ENCODE peak calls at places on chromosomes 4 and X, in eight cellular contexts. B is sigmoid colon, S is uterus, C is fibroblast of lung, T is HL-60, I is GM12865, M is stomach, K is Peyer's patch. F is an unnamed sample.

GRCh38 chr4:38671594-38671943 is 7.6 kb downstream of the KLF3 start:
- DNase-seq in C (no peak), S (no peak), I (peak), K (no peak), B (no peak), M (no peak), T (no peak), F (no peak)

GRCh38 chrX:20653070-20653469 is 386.4 kb upstream of the RPS6KA3 start:
- DNase-seq in M (no peak), K (no peak), S (no peak), T (no peak), C (peak), I (no peak), B (no peak), F (no peak)

GRCh38 chr4:36242629-36243354 is 1.5 kb downstream of the ARAP2 start:
- DNase-seq in M (no peak), B (no peak), S (no peak), T (no peak), C (peak), I (no peak), K (no peak), F (peak)

GRCh38 chr4:99529218-99529617 is 18.4 kb downstream of the C4orf17 start:
- DNase-seq in T (peak), S (no peak), M (no peak), C (no peak), B (no peak), K (no peak), I (no peak), F (no peak)

GRCh38 chr4:6909970-6910339 is 329 bp downstream of the TBC1D14 start:
- DNase-seq in K (peak), S (no peak), M (no peak), C (no peak), B (no peak), T (peak), I (peak), F (peak)

GRCh38 chrX:5242091-5242790 is 986.4 kb downstream of the NLGN4X start:
- DNase-seq in T (no peak), I (no peak), S (no peak), B (no peak), K (no peak), C (no peak), M (no peak), F (no peak)

GRCh38 chr4:82909326-82909725 is 8.8 kb downstream of the THAP9 start:
- DNase-seq in S (no peak), M (no peak), T (no peak), B (no peak), K (no peak), C (no peak), I (no peak), F (no peak)

GRCh38 chrX:115018944-115019343 is 1.5 kb upstream of the IL13RA2 start:
- DNase-seq in B (no peak), K (no peak), M (no peak), C (peak), T (no peak), S (no peak), I (no peak), F (no peak)

GRCh38 chrX:101229155-101229554 is 9.6 kb downstream of the DRP2 start:
- DNase-seq in T (no peak), S (no peak), C (peak), B (no peak), I (no peak), K (no peak), M (no peak), F (no peak)

GRCh38 chr4:114081783-114082182 is 102.3 kb upstream of the ARSJ start:
- DNase-seq in B (no peak), I (no peak), T (no peak), K (no peak), S (no peak), C (no peak), M (no peak), F (no peak)

GRCh38 chr4:152953514-152953913 is 17.4 kb downstream of the FHDC1 start:
- DNase-seq in I (no peak), S (no peak), C (no peak), T (no peak), B (no peak), M (no peak), K (no peak), F (no peak)

GRCh38 chr4:152678841-152679240 is 956 bp downstream of the TMEM154 start:
- DNase-seq in T (no peak), S (no peak), I (no peak), K (no peak), M (no peak), B (no peak), C (no peak), F (no peak)

GRCh38 chr4:19224820-19225219 is 1026.9 kb upstream of the SLIT2 start:
- DNase-seq in S (no peak), I (no peak), C (peak), M (no peak), K (no peak), T (no peak), B (no peak), F (no peak)

GRCh38 chr4:5708171-5708828 is at the start of gene EVC2:
- DNase-seq in S (peak), I (no peak), B (peak), T (no peak), M (peak), K (peak), C (peak), F (peak)

GRCh38 chr4:110508827-110509446 is 33.0 kb downstream of the ENPEP start:
- DNase-seq in B (no peak), C (peak), K (no peak), M (no peak), T (no peak), I (peak), S (no peak), F (no peak)

GRCh38 chrX:48761674-48762471 is at the start of gene GLOD5:
- DNase-seq in I (peak), S (no peak), C (peak), T (peak), M (peak), K (peak), B (no peak), F (peak)

GRCh38 chr4:150960079-150960478 is 55.0 kb downstream of the LRBA start:
- DNase-seq in M (no peak), B (no peak), I (no peak), K (no peak), C (peak), T (no peak), S (no peak), F (no peak)
- TF ChIP-seq CTCF in M (no peak), B (no peak), I (no peak), K (peak), C (peak), T (peak), S (no peak), F (peak)

GRCh38 chr4:67201334-67201733 is 344.0 kb downstream of the CENPC start:
- DNase-seq in K (no peak), M (no peak), I (peak), B (no peak), S (no peak), T (no peak), C (no peak), F (no peak)

GRCh38 chr4:67204441-67204840 is 340.9 kb downstream of the CENPC start:
- DNase-seq in I (no peak), K (no peak), M (no peak), C (peak), B (no peak), T (no peak), S (no peak), F (no peak)

GRCh38 chr4:67198757-67199156 is 346.5 kb downstream of the CENPC start:
- DNase-seq in M (no peak), C (peak), B (no peak), K (no peak), S (no peak), T (no peak), I (peak), F (no peak)
- TF ChIP-seq CTCF in M (no peak), C (no peak), B (no peak), K (no peak), S (no peak), T (peak), I (peak), F (no peak)

GRCh38 chr4:75630174-75630931 is at the start of gene CDKL2:
- DNase-seq in T (peak), M (peak), C (peak), B (peak), K (peak), I (peak), S (peak), F (peak)

GRCh38 chr4:75630932-75631320 is 598 bp upstream of the CDKL2 start:
- DNase-seq in I (no peak), B (no peak), S (no peak), K (no peak), M (no peak), T (no peak), C (no peak), F (no peak)

GRCh38 chr4:75634281-75634680 is 4.0 kb upstream of the CDKL2 start:
- DNase-seq in C (peak), K (no peak), T (no peak), I (no peak), M (no peak), B (no peak), S (no peak), F (no peak)

GRCh38 chr4:75633846-75634245 is 3.5 kb upstream of the CDKL2 start:
- DNase-seq in C (peak), T (no peak), K (no peak), B (no peak), M (no peak), I (no peak), S (no peak), F (no peak)

GRCh38 chr4:75629239-75629638 is 1.1 kb downstream of the CDKL2 start:
- DNase-seq in I (no peak), S (no peak), T (no peak), B (no peak), C (no peak), K (no peak), M (no peak), F (no peak)
- TF ChIP-seq CTCF in I (no peak), S (no peak), T (no peak), B (no peak), C (no peak), K (no peak), M (no peak), F (no peak)

DNA sequence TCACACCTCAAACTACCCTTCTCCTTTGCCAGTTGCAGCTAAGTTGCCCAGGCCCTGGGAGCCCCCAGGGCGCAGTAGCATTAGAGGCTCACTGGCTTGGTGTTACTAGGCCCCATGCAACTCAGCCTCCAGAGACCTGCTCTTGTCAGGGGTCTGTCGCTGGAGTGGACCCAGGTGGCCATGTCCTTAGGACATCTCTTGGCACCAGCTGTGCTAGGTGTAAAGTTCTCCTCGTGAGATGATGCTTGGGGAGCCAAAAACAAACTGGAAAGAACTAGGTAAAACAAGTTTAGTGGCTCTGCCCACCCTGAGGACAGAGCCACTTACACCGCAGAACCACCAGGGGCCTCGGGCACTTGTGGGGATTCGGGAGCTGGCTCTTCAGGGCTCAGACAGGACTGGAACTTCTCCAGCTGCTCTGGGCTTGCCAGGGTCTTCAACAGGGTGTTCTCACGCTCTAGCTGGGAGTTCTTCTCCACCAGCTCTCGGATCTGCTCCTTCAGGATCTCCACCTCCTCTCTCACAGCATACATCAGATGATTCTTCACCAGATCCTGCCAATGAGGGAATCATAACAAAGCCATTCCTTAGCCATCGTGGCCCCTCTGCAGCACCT is 61.3 kb downstream of the TSC22D3 start:
- DNase-seq in S (no peak), K (peak), I (no peak), T (no peak), M (no peak), B (no peak), C (no peak), F (no peak)
- TF ChIP-seq CTCF in S (peak), K (peak), I (peak), T (no peak), M (no peak), B (no peak), C (peak), F (no peak)

GRCh38 chrX:68822641-68823410 is 6.0 kb upstream of the EFNB1 start:
- DNase-seq in C (peak), I (peak), S (peak), M (no peak), K (no peak), B (no peak), T (no peak), F (no peak)
- TF ChIP-seq CTCF in C (peak), I (peak), S (peak), M (no peak), K (peak), B (peak), T (no peak), F (peak)

GRCh38 chrX:18895157-18895952 is 88.6 kb downstream of the PHKA2 start:
- DNase-seq in I (no peak), S (no peak), C (no peak), M (no peak), B (peak), T (no peak), K (no peak), F (no peak)
- TF ChIP-seq CTCF in I (no peak), S (peak), C (peak), M (no peak), B (peak), T (no peak), K (no peak), F (no peak)

DNA sequence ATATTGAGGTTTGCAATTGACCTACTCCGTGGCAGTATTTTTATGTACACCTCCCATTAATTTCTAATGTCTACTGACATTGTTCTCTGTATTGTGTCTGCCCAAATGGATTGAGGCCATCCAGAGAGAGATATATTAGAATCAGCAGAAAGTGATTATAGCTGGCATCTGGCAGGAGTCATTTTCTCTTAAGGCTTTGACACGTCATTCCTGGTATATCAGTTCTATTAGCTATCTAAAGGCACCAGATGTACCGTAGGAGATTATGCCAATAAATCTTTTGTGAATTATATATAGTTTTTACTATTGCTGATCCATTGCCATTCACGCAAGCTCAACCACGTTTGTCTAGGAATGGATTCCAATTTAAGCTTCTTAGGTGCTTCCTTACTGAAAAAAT is 1026.4 kb upstream of the IGFBP7 start:
- DNase-seq in I (no peak), S (no peak), T (no peak), C (no peak), K (no peak), B (no peak), M (no peak), F (no peak)
- TF ChIP-seq CTCF in I (no peak), S (no peak), T (no peak), C (no peak), K (no peak), B (no peak), M (no peak), F (no peak)

GRCh38 chrX:139932901-139933796 is at the start of gene ATP11C:
- DNase-seq in K (peak), M (peak), S (peak), T (peak), I (peak), C (peak), B (peak), F (peak)
- TF ChIP-seq CTCF in K (no peak), M (no peak), S (no peak), T (no peak), I (no peak), C (no peak), B (no peak), F (no peak)

DNA sequence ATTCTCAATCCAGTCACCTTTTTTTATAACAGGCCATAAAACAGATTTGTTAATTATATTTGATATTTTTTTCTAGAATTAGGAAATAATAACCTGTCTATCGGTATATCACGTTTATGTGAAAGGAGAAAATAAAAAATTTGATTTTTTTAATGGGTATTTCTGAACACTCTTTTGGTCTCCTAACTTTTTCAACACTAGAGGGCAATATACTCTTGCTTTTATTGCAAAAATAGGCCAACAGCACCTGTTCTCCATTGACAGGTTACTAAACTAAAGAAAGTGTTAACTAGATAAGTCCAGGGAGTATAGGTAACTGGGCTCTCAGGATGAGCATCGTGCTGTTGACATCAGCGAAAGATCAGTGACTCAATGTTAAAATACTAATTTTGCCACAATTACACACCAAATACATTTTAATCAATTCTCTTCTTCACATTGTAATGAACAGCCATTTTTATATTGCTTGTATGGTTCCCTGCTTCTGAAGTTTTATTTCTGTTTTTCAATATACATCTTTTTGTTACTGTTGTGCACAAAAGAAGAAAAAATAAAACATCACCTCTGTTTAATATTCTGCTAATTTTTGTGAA is 22.8 kb downstream of the NDST4 start:
- DNase-seq in I (peak), C (peak), B (no peak), M (no peak), T (no peak), K (no peak), S (no peak), F (no peak)
- TF ChIP-seq CTCF in I (peak), C (peak), B (peak), M (no peak), T (no peak), K (peak), S (peak), F (peak)

GRCh38 chrX:37905436-37906147 is 58.2 kb upstream of the DYNLT3 start:
- DNase-seq in T (no peak), C (peak), S (peak), M (peak), K (no peak), B (no peak), I (no peak), F (peak)
- TF ChIP-seq CTCF in T (no peak), C (peak), S (no peak), M (no peak), K (no peak), B (no peak), I (no peak), F (no peak)